ENCODE peak calls at places on chromosome 15, in nine cellular contexts. G, U, X, Y, Z, N, I, E and B are unnamed samples.

GRCh38 chr15:46275701-46276100 is 640.9 kb downstream of the SQOR start:
- DNase-seq in G (no peak), U (no peak), X (no peak), Y (no peak), Z (no peak), N (no peak), I (no peak), E (no peak), B (no peak)

GRCh38 chr15:94177112-94177511 is 54.2 kb upstream of the MCTP2 start:
- DNase-seq in G (peak; percentile 9), U (peak; percentile 30), X (no peak), Y (no peak), Z (no peak), N (no peak), I (no peak), E (no peak), B (no peak)

GRCh38 chr15:74616996-74617395 is 1.4 kb downstream of the CLK3 start:
- DNase-seq in G (no peak), U (no peak), X (no peak), Y (no peak), Z (no peak), N (no peak), I (no peak), E (no peak), B (no peak)

GRCh38 chr15:92048739-92049138 is 195.2 kb downstream of the SLCO3A1 start:
- DNase-seq in G (no peak), U (peak; percentile 35), X (no peak), Y (no peak), Z (no peak), N (no peak), I (no peak), E (no peak), B (no peak)

GRCh38 chr15:81296218-81296617 is 27.7 kb downstream of the STARD5 start:
- DNase-seq in G (no peak), U (no peak), X (no peak), Y (no peak), Z (no peak), N (no peak), I (no peak), E (no peak), B (no peak)

GRCh38 chr15:33581032-33581431 is 270.3 kb downstream of the RYR3 start:
- DNase-seq in G (peak; percentile 82), U (peak; percentile 34), X (no peak), Y (peak; percentile 19), Z (no peak), N (no peak), I (no peak), E (no peak), B (peak; percentile 45)

GRCh38 chr15:45630958-45631691 is 3.7 kb upstream of the SQOR start:
- DNase-seq in G (peak; percentile 91), U (peak; percentile 73), X (no peak), Y (peak; percentile 36), Z (no peak), N (no peak), I (no peak), E (no peak), B (peak; percentile 74)

GRCh38 chr15:26864664-26865191 is 2.1 kb upstream of the GABRA5 start:
- DNase-seq in G (peak; percentile 22), U (peak; percentile 60), X (peak; percentile 76), Y (no peak), Z (peak; percentile 45), N (no peak), I (peak; percentile 56), E (no peak), B (peak; percentile 51)

GRCh38 chr15:62492900-62493299 is 327.8 kb upstream of the C2CD4B start:
- DNase-seq in G (no peak), U (no peak), X (no peak), Y (no peak), Z (no peak), N (peak; percentile 50), I (no peak), E (no peak), B (no peak)

GRCh38 chr15:36737430-36737891 is 158.0 kb downstream of the CDIN1 start:
- DNase-seq in G (peak; percentile 76), U (peak; percentile 81), X (no peak), Y (no peak), Z (no peak), N (no peak), I (no peak), E (no peak), B (no peak)

GRCh38 chr15:51093865-51094605 is 671 bp downstream of the TNFAIP8L3 start:
- DNase-seq in G (no peak), U (no peak), X (peak; percentile 50), Y (peak; percentile 66), Z (peak; percentile 27), N (peak; percentile 45), I (peak; percentile 15), E (no peak), B (peak; percentile 38)

GRCh38 chr15:48856947-48857346 is 21.0 kb upstream of the EID1 start:
- DNase-seq in G (peak; percentile 36), U (no peak), X (peak; percentile 51), Y (no peak), Z (no peak), N (no peak), I (no peak), E (no peak), B (no peak)

GRCh38 chr15:62847900-62848489 is 194.6 kb upstream of the TPM1 start:
- DNase-seq in G (peak; percentile 27), U (peak; percentile 74), X (peak; percentile 74), Y (peak; percentile 76), Z (peak; percentile 85), N (peak; percentile 71), I (peak; percentile 87), E (peak; percentile 57), B (peak; percentile 35)

GRCh38 chr15:49135893-49136292 is 19.5 kb downstream of the COPS2 start:
- DNase-seq in G (peak; percentile 94), U (peak; percentile 71), X (no peak), Y (no peak), Z (no peak), N (no peak), I (no peak), E (no peak), B (no peak)

GRCh38 chr15:49979705-49980382 is 139.2 kb downstream of the ATP8B4 start:
- DNase-seq in G (peak; percentile 69), U (no peak), X (no peak), Y (no peak), Z (no peak), N (no peak), I (no peak), E (no peak), B (no peak)

GRCh38 chr15:23881299-23881698 is 194.2 kb upstream of the NDN start:
- DNase-seq in G (no peak), U (no peak), X (no peak), Y (no peak), Z (no peak), N (no peak), I (no peak), E (no peak), B (no peak)

GRCh38 chr15:73957276-73957675 is 31.0 kb downstream of the LOXL1 start:
- DNase-seq in G (no peak), U (peak; percentile 62), X (no peak), Y (no peak), Z (no peak), N (no peak), I (no peak), E (no peak), B (no peak)

GRCh38 chr15:36029606-36030005 is 483.6 kb upstream of the DPH6 start:
- DNase-seq in G (peak; percentile 85), U (no peak), X (no peak), Y (no peak), Z (no peak), N (no peak), I (no peak), E (no peak), B (no peak)

GRCh38 chr15:52440414-52440813 is 88.3 kb downstream of the MYO5A start:
- DNase-seq in G (peak; percentile 43), U (peak; percentile 68), X (no peak), Y (no peak), Z (no peak), N (no peak), I (no peak), E (no peak), B (no peak)

GRCh38 chr15:69539316-69539715 is 86.7 kb downstream of the RPLP1 start:
- DNase-seq in G (no peak), U (no peak), X (no peak), Y (no peak), Z (no peak), N (no peak), I (no peak), E (no peak), B (no peak)

GRCh38 chr15:71219646-71220045 is 104.4 kb downstream of the THSD4 start:
- DNase-seq in G (peak; percentile 74), U (no peak), X (peak; percentile 20), Y (no peak), Z (no peak), N (no peak), I (peak; percentile 71), E (no peak), B (no peak)

GRCh38 chr15:82850731-82851130 is 41.3 kb downstream of the WHAMM start:
- DNase-seq in G (no peak), U (no peak), X (no peak), Y (no peak), Z (no peak), N (no peak), I (no peak), E (no peak), B (no peak)

GRCh38 chr15:40415226-40415625 is 9.6 kb downstream of the IVD start:
- DNase-seq in G (no peak), U (no peak), X (no peak), Y (no peak), Z (no peak), N (no peak), I (no peak), E (no peak), B (no peak)
- H3K36me3 ChIP-seq in G (peaks cover 35% of the 10 kb centered on the region), U (peaks cover 48% of the 10 kb centered on the region), X (no peaks in the 10 kb centered on the region), Y (no peaks in the 10 kb centered on the region), Z (no peaks in the 10 kb centered on the region), N (peaks cover 80% of the 10 kb centered on the region), I (peaks cover 69% of the 10 kb centered on the region), E (peaks cover 83% of the 10 kb centered on the region), B (peaks cover 81% of the 10 kb centered on the region)

GRCh38 chr15:77535845-77536244 is 96.9 kb downstream of the LINGO1 start:
- DNase-seq in G (no peak), U (no peak), X (no peak), Y (no peak), Z (no peak), N (no peak), I (no peak), E (no peak), B (no peak)
- H3K27me3 ChIP-seq in G (peaks cover 10% of the 10 kb centered on the region), U (no peaks in the 10 kb centered on the region), X (peaks cover 8% of the 10 kb centered on the region), Y (no peaks in the 10 kb centered on the region), Z (no peaks in the 10 kb centered on the region), N (no peaks in the 10 kb centered on the region), I (no peaks in the 10 kb centered on the region), E (no peaks in the 10 kb centered on the region), B (no peaks in the 10 kb centered on the region)

GRCh38 chr15:38647683-38648082 is 83.1 kb upstream of the RASGRP1 start:
- DNase-seq in G (peak; percentile 4), U (peak; percentile 63), X (peak; percentile 14), Y (no peak), Z (peak; percentile 14), N (no peak), I (no peak), E (no peak), B (no peak)
- TF ChIP-seq CTCF in G (peak; percentile 26), U (peak; percentile 69), X (peak; percentile 45), Y (no peak), Z (peak; percentile 50), N (peak; percentile 46), I (no peak), E (peak; percentile 32), B (no peak)

DNA sequence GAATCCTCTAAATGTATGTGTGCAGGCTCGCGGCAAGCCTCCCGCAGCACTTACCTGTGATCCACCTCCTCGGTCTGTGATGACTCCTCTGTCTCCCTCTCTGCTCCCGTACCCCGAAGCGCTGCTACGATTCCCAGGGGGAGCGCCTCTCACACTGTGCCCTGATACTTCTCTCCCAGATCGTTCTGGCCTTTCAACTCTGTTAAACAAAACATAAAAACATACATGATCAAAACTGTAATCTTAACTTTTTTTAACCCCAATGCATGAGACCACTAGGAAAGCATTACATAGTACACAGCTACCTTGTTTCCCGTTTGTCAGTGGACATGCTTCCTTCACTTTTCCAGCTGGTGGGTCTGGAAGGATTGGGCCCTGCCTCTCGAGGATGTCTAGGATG is 46.6 kb downstream of the SLTM start:
- DNase-seq in G (no peak), U (no peak), X (no peak), Y (no peak), Z (no peak), N (no peak), I (no peak), E (no peak), B (no peak)
- H3K36me3 ChIP-seq in G (peaks cover 63% of the 10 kb centered on the region), U (peaks cover 69% of the 10 kb centered on the region), X (peaks cover 36% of the 10 kb centered on the region), Y (no peaks in the 10 kb centered on the region), Z (peaks cover 20% of the 10 kb centered on the region), N (peaks cover 98% of the 10 kb centered on the region), I (peaks cover 95% of the 10 kb centered on the region), E (peaks cover 99% of the 10 kb centered on the region), B (peaks cover 93% of the 10 kb centered on the region)